ENCODE peak calls at places on chromosomes 2 and 18, in four cellular contexts. U is activated CD4-positive, alpha-beta T cell treated with anti-CD3 and anti-CD28 coated beads, Interleukin-2, amount 50 U/mL, for 24 hours; M is HCEC 1CT; C is activated naive CD4-positive, alpha-beta T cell treated with anti-CD3 and anti-CD28 coated beads, Interleukin-2, amount 50 U/mL, for 72 hours. H is an unnamed sample.

GRCh38 chr2:6069354-6069753 is 377.2 kb downstream of the SOX11 start:
- DNase-seq in U (no peak), M (no peak), C (no peak), H (no peak)

GRCh38 chr18:35528749-35529274 is 31.1 kb upstream of the INO80C start:
- DNase-seq in U (no peak), M (no peak), C (no peak), H (no peak)

GRCh38 chr18:37420315-37420880 is 145.2 kb downstream of the CELF4 start:
- DNase-seq in U (no peak), M (no peak), C (no peak), H (no peak)

GRCh38 chr2:222871291-222871690 is 10.5 kb downstream of the ACSL3 start:
- DNase-seq in U (no peak), M (no peak), C (no peak), H (no peak)

GRCh38 chr2:46979611-46980010 is 64.0 kb upstream of the MCFD2 start:
- DNase-seq in U (no peak), M (no peak), C (peak), H (no peak)

GRCh38 chr2:69026026-69026425 is 13.0 kb downstream of the ANTXR1 start:
- DNase-seq in U (no peak), M (peak), C (no peak), H (no peak)

GRCh38 chr2:239311132-239312040 is 89.4 kb downstream of the HDAC4 start:
- DNase-seq in U (no peak), M (peak), C (no peak), H (no peak)

GRCh38 chr2:120818441-120818920 is 82.8 kb downstream of the GLI2 start:
- DNase-seq in U (no peak), M (peak), C (no peak), H (peak)

GRCh38 chr2:240840435-240841060 is 20.5 kb upstream of the KIF1A start:
- DNase-seq in U (no peak), M (peak), C (no peak), H (peak)

GRCh38 chr18:46067431-46068007 is 4.5 kb downstream of the PSTPIP2 start:
- DNase-seq in U (no peak), M (peak), C (no peak), H (no peak)

GRCh38 chr2:7744827-7745226 is 827.6 kb downstream of the RNF144A start:
- DNase-seq in U (no peak), M (no peak), C (no peak), H (no peak)

GRCh38 chr18:6960656-6961055 is 156.9 kb downstream of the LAMA1 start:
- DNase-seq in U (no peak), M (peak), C (no peak), H (peak)

GRCh38 chr2:207241198-207241597 is 75.5 kb upstream of the KLF7 start:
- DNase-seq in U (no peak), M (peak), C (peak), H (no peak)

GRCh38 chr2:64405476-64406406 is 48.2 kb upstream of the LGALSL start:
- DNase-seq in U (no peak), M (peak), C (no peak), H (peak)

GRCh38 chr2:25361261-25362048 is 19.7 kb upstream of the DNMT3A start:
- DNase-seq in U (no peak), M (no peak), C (no peak), H (no peak)

GRCh38 chr2:134372141-134372540 is 118.3 kb downstream of the MGAT5 start:
- DNase-seq in U (no peak), M (peak), C (no peak), H (peak)

GRCh38 chr2:161373939-161374338 is 42.2 kb upstream of the TBR1 start:
- DNase-seq in U (no peak), M (peak), C (no peak), H (no peak)

GRCh38 chr2:240987588-240987987 is 10.8 kb upstream of the SNED1 start:
- DNase-seq in U (no peak), M (no peak), C (no peak), H (no peak)

GRCh38 chr2:105469781-105470180 is 70.9 kb upstream of the FHL2 start:
- DNase-seq in U (no peak), M (no peak), C (no peak), H (no peak)

GRCh38 chr2:219628235-219628985 is 980 bp downstream of the SLC4A3 start:
- DNase-seq in U (no peak), M (no peak), C (no peak), H (no peak)

GRCh38 chr2:118747066-118747465 is 100.4 kb downstream of the EN1 start:
- DNase-seq in U (no peak), M (no peak), C (no peak), H (no peak)

GRCh38 chr2:19538411-19538963 is 180.1 kb upstream of the OSR1 start:
- DNase-seq in U (no peak), M (peak), C (no peak), H (peak)

GRCh38 chr2:175154670-175155082 is 13.3 kb downstream of the ATF2 start:
- DNase-seq in U (no peak), M (peak), C (no peak), H (peak)

GRCh38 chr2:30208453-30208852 is 22.9 kb upstream of the LBH start:
- DNase-seq in U (no peak), M (peak), C (no peak), H (peak)

GRCh38 chr2:120388222-120389035 is 42.5 kb downstream of the INHBB start:
- DNase-seq in U (no peak), M (no peak), C (peak), H (no peak)

GRCh38 chr2:200905618-200906296 is 16.6 kb downstream of the NIF3L1 start:
- DNase-seq in U (no peak), M (peak), C (no peak), H (peak)

GRCh38 chr2:192148620-192149321 is 46.0 kb downstream of the TMEFF2 start:
- DNase-seq in U (no peak), M (peak), C (no peak), H (peak)

GRCh38 chr2:141591787-141592186 is 539.0 kb downstream of the LRP1B start:
- DNase-seq in U (no peak), M (no peak), C (no peak), H (no peak)